ENCODE peak calls at places on chromosomes 7 and 10, in eight cellular contexts. O, P, G, Z, E, W, T and Q are unnamed samples. For H3K27me3 and H3K36me3, the result is how much of the 10 kb centered on the place peaks cover.

GRCh38 chr7:132441935-132442334 is 134.3 kb downstream of the PLXNA4 start:
- DNase-seq in O (no peak), P (no peak), G (no peak), Z (no peak), E (no peak), W (no peak), T (no peak), Q (no peak)

GRCh38 chr10:47050618-47051455 is 139.6 kb downstream of the PTPN20 start:
- DNase-seq in O (peak), P (peak), G (no peak), Z (peak), E (no peak), W (no peak), T (no peak), Q (no peak)

GRCh38 chr10:132939957-132940790 is 2.2 kb downstream of the CFAP46 start:
- DNase-seq in O (peak), P (peak), G (no peak), Z (peak), E (peak), W (peak), T (peak), Q (peak)

GRCh38 chr7:17608114-17608833 is 309.8 kb downstream of the AHR start:
- DNase-seq in O (no peak), P (no peak), G (peak), Z (peak), E (no peak), W (no peak), T (peak), Q (no peak)

GRCh38 chr10:60660625-60661024 is 117.7 kb upstream of the CDK1 start:
- DNase-seq in O (no peak), P (no peak), G (no peak), Z (no peak), E (no peak), W (no peak), T (no peak), Q (no peak)

GRCh38 chr10:123995461-123996131 is 97.8 kb downstream of the CHST15 start:
- DNase-seq in O (peak), P (peak), G (peak), Z (peak), E (no peak), W (peak), T (peak), Q (peak)

GRCh38 chr7:139035588-139036353 is at the start of gene ZC3HAV1L:
- DNase-seq in O (peak), P (peak), G (peak), Z (peak), E (peak), W (peak), T (peak), Q (peak)

GRCh38 chr7:107505997-107506682 is 36.3 kb downstream of the GPR22 start:
- DNase-seq in O (no peak), P (no peak), G (peak), Z (peak), E (no peak), W (no peak), T (peak), Q (peak)

GRCh38 chr7:150406565-150407421 is 27.7 kb downstream of the ZNF775 start:
- DNase-seq in O (no peak), P (peak), G (no peak), Z (peak), E (no peak), W (no peak), T (no peak), Q (no peak)

GRCh38 chr7:50275430-50275829 is 29.1 kb upstream of the IKZF1 start:
- DNase-seq in O (no peak), P (no peak), G (no peak), Z (no peak), E (no peak), W (no peak), T (no peak), Q (no peak)

GRCh38 chr10:114779803-114780609 is 41.6 kb upstream of the FHIP2A start:
- DNase-seq in O (no peak), P (no peak), G (peak), Z (peak), E (no peak), W (no peak), T (peak), Q (no peak)

GRCh38 chr10:69201045-69201444 is 19.1 kb upstream of the HKDC1 start:
- DNase-seq in O (no peak), P (no peak), G (no peak), Z (peak), E (no peak), W (no peak), T (no peak), Q (no peak)

GRCh38 chr7:74479066-74479781 is 25.5 kb downstream of the GTF2IRD1 start:
- DNase-seq in O (no peak), P (peak), G (no peak), Z (peak), E (peak), W (peak), T (peak), Q (peak)

GRCh38 chr10:44396671-44397191 is 11.8 kb upstream of the CXCL12 start:
- DNase-seq in O (no peak), P (peak), G (no peak), Z (no peak), E (no peak), W (no peak), T (no peak), Q (no peak)

GRCh38 chr10:131733596-131733995 is 167.2 kb upstream of the PPP2R2D start:
- DNase-seq in O (no peak), P (no peak), G (no peak), Z (no peak), E (no peak), W (no peak), T (no peak), Q (no peak)

GRCh38 chr10:2543142-2543886 is 524.0 kb upstream of the PFKP start:
- DNase-seq in O (no peak), P (no peak), G (no peak), Z (no peak), E (no peak), W (no peak), T (no peak), Q (no peak)

GRCh38 chr10:3886191-3886590 is 101.2 kb upstream of the KLF6 start:
- DNase-seq in O (peak), P (peak), G (no peak), Z (peak), E (peak), W (no peak), T (peak), Q (peak)

GRCh38 chr10:132783165-132783736 is 2.7 kb downstream of the NKX6-2 start:
- DNase-seq in O (no peak), P (no peak), G (no peak), Z (no peak), E (no peak), W (no peak), T (no peak), Q (no peak)

GRCh38 chr10:74589226-74589673 is 237.2 kb upstream of the KAT6B start:
- DNase-seq in O (peak), P (peak), G (peak), Z (peak), E (peak), W (peak), T (peak), Q (peak)

GRCh38 chr10:88408111-88408510 is 175.0 kb downstream of the RNLS start:
- DNase-seq in O (no peak), P (no peak), G (no peak), Z (no peak), E (no peak), W (no peak), T (no peak), Q (no peak)

GRCh38 chr7:39749177-39749576 is 125.8 kb downstream of the RALA start:
- DNase-seq in O (no peak), P (no peak), G (peak), Z (peak), E (no peak), W (no peak), T (peak), Q (no peak)

GRCh38 chr7:10128748-10129147 is 844.9 kb upstream of the PHF14 start:
- DNase-seq in O (peak), P (no peak), G (no peak), Z (peak), E (no peak), W (no peak), T (peak), Q (no peak)

GRCh38 chr10:110044681-110045080 is 36.9 kb downstream of the ADD3 start:
- DNase-seq in O (no peak), P (no peak), G (no peak), Z (no peak), E (no peak), W (no peak), T (peak), Q (no peak)

GRCh38 chr7:95141755-95142154 is 182.6 kb downstream of the PON1 start:
- DNase-seq in O (no peak), P (no peak), G (peak), Z (peak), E (no peak), W (no peak), T (peak), Q (no peak)

GRCh38 chr7:71131256-71131752 is 640 bp upstream of the GALNT17 start:
- DNase-seq in O (peak), P (peak), G (peak), Z (peak), E (peak), W (no peak), T (peak), Q (peak)

GRCh38 chr7:138470586-138471157 is 10.6 kb downstream of the TRIM24 start:
- DNase-seq in O (no peak), P (no peak), G (no peak), Z (no peak), E (no peak), W (no peak), T (no peak), Q (no peak)

GRCh38 chr10:19921300-19922140 is 105.3 kb downstream of the PLXDC2 start:
- DNase-seq in O (no peak), P (no peak), G (peak), Z (peak), E (no peak), W (no peak), T (peak), Q (no peak)

GRCh38 chr10:63843107-63843506 is 321.9 kb downstream of the REEP3 start:
- DNase-seq in O (peak), P (no peak), G (no peak), Z (no peak), E (no peak), W (no peak), T (no peak), Q (no peak)
- H3K27me3 ChIP-seq in O (under half), P (under half), G (under half), Z (under half), E (under half), W (under half), T (under half), Q (under half)

DNA sequence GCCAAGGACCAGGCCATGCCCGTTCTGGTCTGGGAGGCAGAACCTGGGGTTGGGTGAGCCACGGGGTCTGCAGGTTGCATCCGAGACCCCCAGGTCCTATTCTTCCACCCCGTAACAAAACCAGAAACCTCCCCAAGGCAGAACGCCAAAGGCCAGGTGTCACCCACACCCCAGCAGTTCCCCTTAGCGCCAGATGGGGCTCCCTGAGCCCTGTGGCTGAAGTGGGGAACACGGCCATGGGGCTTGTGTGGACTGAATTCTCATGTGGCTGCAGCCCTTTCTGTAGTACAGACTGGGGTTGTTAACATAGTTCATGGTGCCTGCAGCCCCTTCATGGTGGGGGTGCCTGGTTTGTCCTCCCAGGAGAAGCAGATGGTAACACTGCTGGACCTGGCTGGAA is 10.2 kb downstream of the BRI3 start:
- DNase-seq in O (no peak), P (no peak), G (no peak), Z (no peak), E (no peak), W (no peak), T (no peak), Q (no peak)
- TF ChIP-seq CTCF in O (no peak), P (peak), G (no peak), Z (peak), E (no peak), W (peak), T (peak), Q (peak)

GRCh38 chr10:96646774-96647173 is 60.0 kb upstream of the TM9SF3 start:
- DNase-seq in O (no peak), P (no peak), G (no peak), Z (no peak), E (no peak), W (no peak), T (no peak), Q (no peak)

GRCh38 chr10:96647466-96647865 is 60.7 kb upstream of the TM9SF3 start:
- DNase-seq in O (no peak), P (no peak), G (no peak), Z (no peak), E (no peak), W (no peak), T (no peak), Q (no peak)

GRCh38 chr10:96646251-96646740 is 59.5 kb upstream of the TM9SF3 start:
- DNase-seq in O (no peak), P (no peak), G (no peak), Z (no peak), E (no peak), W (no peak), T (no peak), Q (no peak)

GRCh38 chr10:96643920-96644319 is 57.1 kb upstream of the TM9SF3 start:
- DNase-seq in O (no peak), P (no peak), G (no peak), Z (no peak), E (no peak), W (no peak), T (no peak), Q (no peak)

DNA sequence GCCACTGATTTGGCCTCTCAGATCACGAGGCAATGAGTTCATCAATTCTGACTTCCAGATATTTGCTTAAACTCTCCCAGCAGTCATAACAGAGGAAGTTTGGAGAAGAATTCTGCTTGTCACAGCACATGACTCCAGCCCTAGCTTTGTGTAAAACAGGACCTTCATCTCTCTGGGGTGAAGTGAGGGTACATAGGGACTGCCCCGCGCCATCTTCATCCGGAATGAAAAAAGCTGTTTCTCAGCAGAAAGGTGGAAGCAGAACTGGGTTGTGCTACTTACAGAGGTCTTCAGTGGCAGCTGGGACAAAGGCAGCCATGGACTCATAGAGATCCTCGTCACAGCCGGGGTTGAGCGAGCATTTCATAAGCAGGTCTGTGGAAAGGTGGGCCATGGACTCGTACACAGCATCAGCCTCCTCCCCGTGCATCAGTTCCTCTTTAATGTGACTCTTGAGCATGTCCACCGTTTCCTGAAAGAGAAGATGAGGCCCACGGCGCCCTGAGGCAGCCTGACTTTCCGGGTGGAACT is 58.4 kb upstream of the TM9SF3 start:
- DNase-seq in O (no peak), P (no peak), G (no peak), Z (no peak), E (peak), W (peak), T (no peak), Q (no peak)
- H3K36me3 ChIP-seq in O (under half), P (under half), G (under half), Z (under half), E (under half), W (under half), T (under half), Q (under half)

GRCh38 chr7:157702311-157703023 is 365.7 kb downstream of the DNAJB6 start:
- DNase-seq in O (peak), P (peak), G (no peak), Z (no peak), E (no peak), W (peak), T (no peak), Q (no peak)

GRCh38 chr7:157703131-157703530 is 366.3 kb downstream of the DNAJB6 start:
- DNase-seq in O (no peak), P (peak), G (no peak), Z (no peak), E (no peak), W (peak), T (no peak), Q (no peak)

GRCh38 chr7:157701395-157701794 is 364.6 kb downstream of the DNAJB6 start:
- DNase-seq in O (no peak), P (no peak), G (no peak), Z (no peak), E (no peak), W (peak), T (no peak), Q (peak)

GRCh38 chr7:157700237-157701005 is 363.6 kb downstream of the DNAJB6 start:
- DNase-seq in O (no peak), P (peak), G (no peak), Z (no peak), E (no peak), W (peak), T (no peak), Q (no peak)

DNA sequence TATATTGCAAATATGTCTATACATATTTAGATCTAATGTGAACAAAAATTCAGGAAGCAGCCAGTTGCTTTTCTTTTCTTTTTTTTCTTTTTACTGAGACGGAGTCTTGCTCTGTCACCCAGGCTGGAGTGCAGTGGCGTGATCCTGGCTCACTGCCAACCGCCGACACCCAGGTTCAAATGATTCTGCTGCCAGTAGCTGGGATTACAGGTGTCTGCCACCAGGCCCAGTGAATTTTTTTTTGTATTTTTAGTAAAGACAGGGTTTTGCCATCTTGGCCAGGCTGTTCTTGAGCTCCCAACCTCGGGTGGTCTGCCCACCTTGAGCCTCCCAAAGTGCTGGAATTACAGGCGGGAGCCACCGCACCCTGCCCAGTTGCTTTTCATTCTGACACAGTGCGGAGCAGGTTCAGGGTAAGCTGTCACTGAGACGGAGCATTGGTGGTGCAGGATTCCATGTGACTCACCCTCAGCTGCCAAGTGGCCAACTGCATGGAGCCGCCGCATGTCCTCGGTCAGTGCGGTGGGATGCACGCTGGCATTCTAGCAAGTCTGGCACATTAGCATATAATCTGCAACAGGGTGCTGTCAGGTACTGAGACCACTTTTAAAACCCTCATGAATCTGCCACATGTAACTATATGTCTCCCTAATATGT is 362.7 kb downstream of the DNAJB6 start:
- DNase-seq in O (no peak), P (peak), G (no peak), Z (no peak), E (no peak), W (peak), T (no peak), Q (peak)
- H3K27me3 ChIP-seq in O (under half), P (under half), G (under half), Z (under half), E (under half), W (under half), T (under half), Q (under half)

GRCh38 chr10:70481105-70481504 is 2.5 kb downstream of the PALD1 start:
- DNase-seq in O (no peak), P (no peak), G (no peak), Z (no peak), E (no peak), W (no peak), T (no peak), Q (no peak)
- TF ChIP-seq CTCF in O (no peak), P (no peak), G (no peak), Z (no peak), E (no peak), W (no peak), T (no peak), Q (no peak)

GRCh38 chr7:99355098-99355497 is 19.4 kb upstream of the ARPC1B start:
- DNase-seq in O (no peak), P (no peak), G (no peak), Z (no peak), E (no peak), W (no peak), T (no peak), Q (no peak)
- H3K36me3 ChIP-seq in O (half or more), P (half or more), G (under half), Z (half or more), E (half or more), W (half or more), T (under half), Q (under half)

DNA sequence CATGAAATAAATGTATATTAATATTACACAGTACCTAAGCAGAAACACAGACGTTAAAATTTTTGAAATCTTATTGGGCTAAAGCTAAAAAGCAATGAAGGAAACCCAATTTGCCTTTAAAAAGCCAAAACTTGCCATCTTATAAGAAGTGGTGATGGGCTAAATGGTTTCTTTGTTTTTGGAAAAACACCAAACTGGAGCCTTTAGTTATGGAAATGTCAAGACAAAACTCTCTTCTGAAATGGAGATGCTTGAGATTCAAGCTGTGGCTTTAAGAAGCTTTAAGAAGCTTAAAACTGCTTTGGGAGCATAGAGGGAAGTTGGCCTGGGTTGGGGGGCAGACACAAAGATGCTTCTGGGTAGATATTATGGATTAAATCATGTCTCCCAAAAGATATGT is 277.0 kb downstream of the GFRA1 start:
- DNase-seq in O (no peak), P (no peak), G (no peak), Z (no peak), E (no peak), W (no peak), T (no peak), Q (no peak)
- H3K27me3 ChIP-seq in O (under half), P (under half), G (under half), Z (under half), E (under half), W (under half), T (under half), Q (under half)

GRCh38 chr7:42138691-42139090 is 98.3 kb downstream of the GLI3 start:
- DNase-seq in O (no peak), P (no peak), G (no peak), Z (no peak), E (no peak), W (no peak), T (no peak), Q (no peak)
- TF ChIP-seq CTCF in O (no peak), P (no peak), G (no peak), Z (no peak), E (no peak), W (no peak), T (no peak), Q (no peak)